ENCODE peak calls at places on chromosomes 12 and 14, in five cellular contexts. A is GM04503, O is RCC 7860, I is A549, Z is foreskin fibroblast. K is an unnamed sample.
A peak's percentile ranks its signal among the peaks of the same experiment; 100 is the strongest.

GRCh38 chr12:43288666-43289065 is 263.3 kb downstream of the ADAMTS20 start:
- DNase-seq in O (no peak), A (no peak), Z (no peak), I (no peak), K (no peak)

GRCh38 chr12:19181666-19182426 is 52.3 kb downstream of the PLEKHA5 start:
- DNase-seq in Z (peak; percentile 41), I (no peak), A (no peak), O (no peak), K (no peak)

GRCh38 chr12:3542911-3543310 is 51.9 kb downstream of the PRMT8 start:
- DNase-seq in I (no peak), Z (no peak), A (no peak), O (no peak), K (no peak)

GRCh38 chr12:13592063-13592942 is 389.1 kb downstream of the GRIN2B start:
- DNase-seq in A (no peak), I (no peak), O (no peak), Z (no peak), K (no peak)

GRCh38 chr14:71725802-71726638 is 206.2 kb upstream of the RGS6 start:
- DNase-seq in Z (peak; percentile 88), I (peak; percentile 17), O (no peak), A (peak; percentile 77), K (peak; percentile 61)

GRCh38 chr12:28065374-28065773 is 92.8 kb upstream of the PTHLH start:
- DNase-seq in Z (no peak), I (no peak), O (no peak), A (no peak), K (no peak)

GRCh38 chr12:53224268-53224896 is 7.6 kb downstream of the RARG start:
- DNase-seq in I (peak; percentile 50), Z (peak; percentile 39), A (no peak), O (no peak), K (no peak)

GRCh38 chr12:53051058-53051880 is 1.4 kb downstream of the TNS2 start:
- DNase-seq in Z (peak; percentile 90), O (peak; percentile 33), I (peak; percentile 43), A (no peak), K (no peak)

GRCh38 chr14:69317780-69318179 is 57.8 kb downstream of the GALNT16 start:
- DNase-seq in O (no peak), Z (no peak), I (no peak), A (no peak), K (no peak)

GRCh38 chr14:30195946-30196345 is 268.3 kb upstream of the PRKD1 start:
- DNase-seq in O (no peak), I (no peak), A (no peak), Z (peak; percentile 64), K (no peak)

GRCh38 chr12:61996717-61997116 is 263.5 kb upstream of the USP15 start:
- DNase-seq in Z (no peak), O (no peak), A (no peak), I (no peak), K (no peak)

GRCh38 chr14:100106260-100106659 is 41.0 kb downstream of the EVL start:
- DNase-seq in A (no peak), O (no peak), I (no peak), Z (no peak), K (no peak)

GRCh38 chr12:71426648-71427047 is 12.9 kb upstream of the LGR5 start:
- DNase-seq in O (no peak), Z (peak; percentile 47), A (no peak), I (no peak), K (no peak)

GRCh38 chr12:100017056-100017455 is 32.3 kb upstream of the ANKS1B start:
- DNase-seq in O (no peak), I (peak; percentile 11), A (no peak), Z (no peak), K (no peak)

GRCh38 chr12:12786716-12787601 is 1.5 kb downstream of the APOLD1 start:
- DNase-seq in Z (peak; percentile 94), A (no peak), O (peak; percentile 50), I (peak; percentile 87), K (peak; percentile 41)

GRCh38 chr12:94134226-94134795 is 14.1 kb upstream of the PLXNC1 start:
- DNase-seq in O (peak; percentile 24), Z (peak; percentile 72), A (no peak), I (peak; percentile 75), K (peak; percentile 35)

GRCh38 chr12:31029916-31030562 is 43.6 kb upstream of the DDX11 start:
- DNase-seq in I (no peak), O (no peak), A (no peak), Z (no peak), K (no peak)

GRCh38 chr12:77120156-77120555 is 54.8 kb upstream of the E2F7 start:
- DNase-seq in O (peak; percentile 85), A (no peak), Z (peak; percentile 89), I (peak; percentile 7), K (no peak)

GRCh38 chr12:62647586-62647985 is 181.0 kb downstream of the MON2 start:
- DNase-seq in I (no peak), Z (no peak), O (no peak), A (no peak), K (no peak)

GRCh38 chr12:113470871-113471618 is 626 bp downstream of the LHX5 start:
- DNase-seq in A (no peak), O (no peak), I (no peak), Z (peak; percentile 16), K (no peak)

GRCh38 chr14:65824978-65825299 is 412.4 kb downstream of the FUT8 start:
- DNase-seq in I (no peak), A (no peak), O (no peak), Z (no peak), K (no peak)

GRCh38 chr14:81402123-81402495 is 2.0 kb upstream of the STON2 start:
- DNase-seq in Z (peak; percentile 56), I (no peak), O (peak; percentile 31), A (no peak), K (no peak)

GRCh38 chr12:55745361-55746146 is 2.6 kb downstream of the GDF11 start:
- DNase-seq in I (no peak), Z (peak; percentile 56), O (no peak), A (no peak), K (no peak)

GRCh38 chr12:3168775-3169221 is 91.6 kb downstream of the TSPAN9 start:
- DNase-seq in O (peak; percentile 92), Z (peak; percentile 91), I (peak; percentile 88), A (peak; percentile 71), K (peak; percentile 34)